ENCODE peak calls at places on chromosomes 13 and 19, in ten cellular contexts. One of them, this sample, is unnamed.

GRCh38 chr19:12766051-12766521 is 9.3 kb downstream of the HOOK2 start:
- DNase-seq in HTR-8/SVneo: no peak
- DNase-seq in KG1: peak
- DNase-seq in aorta: peak
- DNase-seq in H9: peak
- DNase-seq in smooth muscle cell of the brain vasculature: no peak
- DNase-seq in pons: no peak
- DNase-seq in mucosa of gallbladder: peak
- DNase-seq in NCI-H2171: no peak
- DNase-seq in SHP77 treated with DMSO at 0.1 percent for 48 hours: peak
- DNase-seq in this sample: peak

GRCh38 chr13:108168929-108169328 is 46.4 kb downstream of the LIG4 start:
- DNase-seq in SHP77 treated with DMSO at 0.1 percent for 48 hours: no peak
- DNase-seq in aorta: no peak
- DNase-seq in NCI-H2171: no peak
- DNase-seq in KG1: no peak
- DNase-seq in mucosa of gallbladder: no peak
- DNase-seq in pons: no peak
- DNase-seq in HTR-8/SVneo: no peak
- DNase-seq in H9: no peak
- DNase-seq in smooth muscle cell of the brain vasculature: no peak
- DNase-seq in this sample: no peak

GRCh38 chr19:35213678-35214632 is 14.6 kb downstream of the FAM187B start:
- DNase-seq in mucosa of gallbladder: peak
- DNase-seq in H9: no peak
- DNase-seq in HTR-8/SVneo: peak
- DNase-seq in aorta: peak
- DNase-seq in smooth muscle cell of the brain vasculature: peak
- DNase-seq in pons: peak
- DNase-seq in NCI-H2171: peak
- DNase-seq in SHP77 treated with DMSO at 0.1 percent for 48 hours: peak
- DNase-seq in KG1: peak
- DNase-seq in this sample: no peak

GRCh38 chr19:35299523-35300339 is 7.8 kb downstream of the MAG start:
- DNase-seq in HTR-8/SVneo: no peak
- DNase-seq in mucosa of gallbladder: no peak
- DNase-seq in smooth muscle cell of the brain vasculature: no peak
- DNase-seq in KG1: no peak
- DNase-seq in aorta: no peak
- DNase-seq in SHP77 treated with DMSO at 0.1 percent for 48 hours: no peak
- DNase-seq in H9: peak
- DNase-seq in NCI-H2171: no peak
- DNase-seq in pons: no peak
- DNase-seq in this sample: no peak

GRCh38 chr13:47672982-47673670 is 327.9 kb downstream of the SUCLA2 start:
- DNase-seq in HTR-8/SVneo: no peak
- DNase-seq in H9: no peak
- DNase-seq in KG1: no peak
- DNase-seq in aorta: no peak
- DNase-seq in mucosa of gallbladder: no peak
- DNase-seq in NCI-H2171: no peak
- DNase-seq in SHP77 treated with DMSO at 0.1 percent for 48 hours: no peak
- DNase-seq in pons: no peak
- DNase-seq in smooth muscle cell of the brain vasculature: no peak
- DNase-seq in this sample: no peak

GRCh38 chr19:45150731-45151725 is 9.8 kb downstream of the NKPD1 start:
- DNase-seq in HTR-8/SVneo: no peak
- DNase-seq in mucosa of gallbladder: no peak
- DNase-seq in smooth muscle cell of the brain vasculature: no peak
- DNase-seq in H9: no peak
- DNase-seq in NCI-H2171: no peak
- DNase-seq in SHP77 treated with DMSO at 0.1 percent for 48 hours: no peak
- DNase-seq in aorta: no peak
- DNase-seq in KG1: no peak
- DNase-seq in pons: no peak
- DNase-seq in this sample: no peak

GRCh38 chr19:12840091-12841079 is 2.1 kb downstream of the MAST1 start:
- DNase-seq in SHP77 treated with DMSO at 0.1 percent for 48 hours: no peak
- DNase-seq in mucosa of gallbladder: peak
- DNase-seq in H9: peak
- DNase-seq in pons: no peak
- DNase-seq in smooth muscle cell of the brain vasculature: no peak
- DNase-seq in HTR-8/SVneo: no peak
- DNase-seq in NCI-H2171: peak
- DNase-seq in aorta: no peak
- DNase-seq in KG1: no peak
- DNase-seq in this sample: peak

GRCh38 chr13:27958928-27959539 is 10.1 kb downstream of the CDX2 start:
- DNase-seq in NCI-H2171: no peak
- DNase-seq in HTR-8/SVneo: no peak
- DNase-seq in KG1: no peak
- DNase-seq in pons: no peak
- DNase-seq in SHP77 treated with DMSO at 0.1 percent for 48 hours: no peak
- DNase-seq in aorta: no peak
- DNase-seq in mucosa of gallbladder: no peak
- DNase-seq in smooth muscle cell of the brain vasculature: no peak
- DNase-seq in H9: no peak
- DNase-seq in this sample: no peak

GRCh38 chr13:35923347-35923746 is 207.8 kb downstream of the DCLK1 start:
- DNase-seq in KG1: no peak
- DNase-seq in NCI-H2171: no peak
- DNase-seq in H9: no peak
- DNase-seq in pons: no peak
- DNase-seq in aorta: no peak
- DNase-seq in smooth muscle cell of the brain vasculature: no peak
- DNase-seq in SHP77 treated with DMSO at 0.1 percent for 48 hours: no peak
- DNase-seq in HTR-8/SVneo: peak
- DNase-seq in mucosa of gallbladder: no peak
- DNase-seq in this sample: no peak

This sample was measured in GOT3.